ENCODE peak calls at places on chromosomes 3 and 15, in eight cellular contexts. One of them, this sample, is unnamed.

GRCh38 chr3:128254066-128254590 is 100.8 kb downstream of the EEFSEC start:
- DNase-seq in neural crest cell: no peak
- DNase-seq in GM13976: no peak
- DNase-seq in CD8-positive, alpha-beta memory T cell: no peak
- DNase-seq in SW480: no peak
- DNase-seq in mammary epithelial cell: no peak
- DNase-seq in kidney epithelial cell: no peak
- DNase-seq in GOT3: no peak
- DNase-seq in this sample: no peak

GRCh38 chr15:37204698-37205097 is 104.3 kb upstream of the MEIS2 start:
- DNase-seq in neural crest cell: no peak
- DNase-seq in GM13976: no peak
- DNase-seq in CD8-positive, alpha-beta memory T cell: no peak
- DNase-seq in SW480: no peak
- DNase-seq in mammary epithelial cell: no peak
- DNase-seq in kidney epithelial cell: no peak
- DNase-seq in GOT3: no peak
- DNase-seq in this sample: no peak

GRCh38 chr3:43691120-43692002 is 623 bp downstream of the ABHD5 start:
- DNase-seq in neural crest cell: peak
- DNase-seq in GM13976: peak
- DNase-seq in CD8-positive, alpha-beta memory T cell: no peak
- DNase-seq in SW480: peak
- DNase-seq in mammary epithelial cell: peak
- DNase-seq in kidney epithelial cell: no peak
- DNase-seq in GOT3: no peak
- DNase-seq in this sample: peak

GRCh38 chr3:12979947-12980487 is 93.2 kb downstream of the IQSEC1 start:
- DNase-seq in neural crest cell: no peak
- DNase-seq in GM13976: no peak
- DNase-seq in CD8-positive, alpha-beta memory T cell: no peak
- DNase-seq in SW480: no peak
- DNase-seq in mammary epithelial cell: no peak
- DNase-seq in kidney epithelial cell: no peak
- DNase-seq in GOT3: no peak
- DNase-seq in this sample: no peak

GRCh38 chr3:1587426-1587825 is 494.6 kb downstream of the CNTN6 start:
- DNase-seq in neural crest cell: no peak
- DNase-seq in GM13976: no peak
- DNase-seq in CD8-positive, alpha-beta memory T cell: no peak
- DNase-seq in SW480: no peak
- DNase-seq in mammary epithelial cell: no peak
- DNase-seq in kidney epithelial cell: no peak
- DNase-seq in GOT3: no peak
- DNase-seq in this sample: no peak

GRCh38 chr3:61637088-61638051 is 76.0 kb downstream of the PTPRG start:
- DNase-seq in neural crest cell: no peak
- DNase-seq in GM13976: peak
- DNase-seq in CD8-positive, alpha-beta memory T cell: no peak
- DNase-seq in SW480: no peak
- DNase-seq in mammary epithelial cell: no peak
- DNase-seq in kidney epithelial cell: no peak
- DNase-seq in GOT3: no peak
- DNase-seq in this sample: peak

GRCh38 chr3:29764059-29764458 is 483.2 kb downstream of the RBMS3 start:
- DNase-seq in neural crest cell: no peak
- DNase-seq in GM13976: no peak
- DNase-seq in CD8-positive, alpha-beta memory T cell: no peak
- DNase-seq in SW480: no peak
- DNase-seq in mammary epithelial cell: no peak
- DNase-seq in kidney epithelial cell: no peak
- DNase-seq in GOT3: no peak
- DNase-seq in this sample: peak

GRCh38 chr15:58241872-58242271 is 103.7 kb downstream of the AQP9 start:
- DNase-seq in neural crest cell: no peak
- DNase-seq in GM13976: no peak
- DNase-seq in CD8-positive, alpha-beta memory T cell: no peak
- DNase-seq in SW480: no peak
- DNase-seq in mammary epithelial cell: no peak
- DNase-seq in kidney epithelial cell: no peak
- DNase-seq in GOT3: no peak
- DNase-seq in this sample: no peak

GRCh38 chr3:96022676-96023075 is 791.7 kb upstream of the EPHA6 start:
- DNase-seq in neural crest cell: no peak
- DNase-seq in GM13976: no peak
- DNase-seq in CD8-positive, alpha-beta memory T cell: no peak
- DNase-seq in SW480: no peak
- DNase-seq in mammary epithelial cell: no peak
- DNase-seq in kidney epithelial cell: no peak
- DNase-seq in GOT3: no peak
- DNase-seq in this sample: no peak

GRCh38 chr15:77791994-77792393 is 159.3 kb upstream of the LINGO1 start:
- DNase-seq in neural crest cell: no peak
- DNase-seq in GM13976: no peak
- DNase-seq in CD8-positive, alpha-beta memory T cell: no peak
- DNase-seq in SW480: no peak
- DNase-seq in mammary epithelial cell: no peak
- DNase-seq in kidney epithelial cell: no peak
- DNase-seq in GOT3: no peak
- DNase-seq in this sample: no peak

GRCh38 chr3:64048631-64049061 is 25.4 kb upstream of the PSMD6 start:
- DNase-seq in neural crest cell: no peak
- DNase-seq in GM13976: no peak
- DNase-seq in CD8-positive, alpha-beta memory T cell: no peak
- DNase-seq in SW480: no peak
- DNase-seq in mammary epithelial cell: no peak
- DNase-seq in kidney epithelial cell: no peak
- DNase-seq in GOT3: no peak
- DNase-seq in this sample: peak

GRCh38 chr15:40251455-40252140 is 12.7 kb downstream of the PAK6 start:
- DNase-seq in neural crest cell: no peak
- DNase-seq in GM13976: no peak
- DNase-seq in CD8-positive, alpha-beta memory T cell: no peak
- DNase-seq in SW480: no peak
- DNase-seq in mammary epithelial cell: no peak
- DNase-seq in kidney epithelial cell: no peak
- DNase-seq in GOT3: no peak
- DNase-seq in this sample: no peak

GRCh38 chr15:73681073-73681472 is 3.1 kb upstream of the CD276 start:
- DNase-seq in neural crest cell: no peak
- DNase-seq in GM13976: no peak
- DNase-seq in CD8-positive, alpha-beta memory T cell: no peak
- DNase-seq in SW480: no peak
- DNase-seq in mammary epithelial cell: no peak
- DNase-seq in kidney epithelial cell: no peak
- DNase-seq in GOT3: no peak
- DNase-seq in this sample: no peak

GRCh38 chr3:177615015-177615414 is 417.7 kb upstream of the TBL1XR1 start:
- DNase-seq in neural crest cell: no peak
- DNase-seq in GM13976: no peak
- DNase-seq in CD8-positive, alpha-beta memory T cell: no peak
- DNase-seq in SW480: peak
- DNase-seq in mammary epithelial cell: peak
- DNase-seq in kidney epithelial cell: peak
- DNase-seq in GOT3: no peak
- DNase-seq in this sample: peak

GRCh38 chr3:191331443-191331842 is 1.1 kb upstream of the UTS2B start:
- DNase-seq in neural crest cell: no peak
- DNase-seq in GM13976: no peak
- DNase-seq in CD8-positive, alpha-beta memory T cell: no peak
- DNase-seq in SW480: no peak
- DNase-seq in mammary epithelial cell: peak
- DNase-seq in kidney epithelial cell: peak
- DNase-seq in GOT3: no peak
- DNase-seq in this sample: peak

GRCh38 chr15:50059883-50060282 is 59.1 kb downstream of the ATP8B4 start:
- DNase-seq in neural crest cell: no peak
- DNase-seq in GM13976: no peak
- DNase-seq in CD8-positive, alpha-beta memory T cell: no peak
- DNase-seq in SW480: no peak
- DNase-seq in mammary epithelial cell: no peak
- DNase-seq in kidney epithelial cell: no peak
- DNase-seq in GOT3: no peak
- DNase-seq in this sample: no peak

GRCh38 chr15:94638183-94638582 is 406.8 kb downstream of the MCTP2 start:
- DNase-seq in neural crest cell: no peak
- DNase-seq in GM13976: no peak
- DNase-seq in CD8-positive, alpha-beta memory T cell: no peak
- DNase-seq in SW480: no peak
- DNase-seq in mammary epithelial cell: no peak
- DNase-seq in kidney epithelial cell: no peak
- DNase-seq in GOT3: no peak
- DNase-seq in this sample: no peak